ENCODE peak calls at places on chromosomes 13 and 19, in seven cellular contexts. K, C, H, I, F, O and T are unnamed samples. For H3K27me3 and H3K4me1, the result is how much of the 10 kb centered on the place peaks cover.

GRCh38 chr19:15304140-15304705 is 28.1 kb downstream of the BRD4 start:
- DNase-seq in I (no peak), C (no peak), O (no peak), K (no peak), F (no peak), H (peak), T (peak)

GRCh38 chr13:41812851-41813250 is 148.1 kb downstream of the VWA8 start:
- DNase-seq in O (no peak), K (no peak), I (no peak), H (no peak), C (no peak), F (no peak), T (no peak)

GRCh38 chr13:30053904-30054303 is 203.5 kb upstream of the UBL3 start:
- DNase-seq in I (no peak), O (no peak), F (no peak), K (no peak), C (no peak), H (no peak), T (no peak)

GRCh38 chr13:52847682-52848432 is 583 bp downstream of the PCDH8 start:
- DNase-seq in I (no peak), F (no peak), O (no peak), K (no peak), H (no peak), C (no peak), T (no peak)

GRCh38 chr19:12126707-12127106 is 13.4 kb downstream of the ZNF20 start:
- DNase-seq in I (no peak), K (no peak), O (peak), F (no peak), C (no peak), H (no peak), T (peak)

GRCh38 chr19:6100284-6100915 is 9.9 kb downstream of the RFX2 start:
- DNase-seq in O (no peak), K (no peak), H (no peak), C (no peak), F (no peak), I (peak), T (peak)

GRCh38 chr13:100491164-100491847 is 97.3 kb downstream of the GGACT start:
- DNase-seq in K (no peak), O (no peak), F (peak), C (no peak), H (peak), I (peak), T (no peak)

GRCh38 chr19:898663-899062 is 5.4 kb downstream of the RNU6-9 start:
- DNase-seq in F (no peak), H (no peak), K (no peak), C (no peak), I (no peak), O (no peak), T (peak)

GRCh38 chr19:32345261-32346207 is at the start of gene ZNF507:
- DNase-seq in C (peak), H (peak), K (peak), O (peak), I (peak), F (peak), T (peak)

GRCh38 chr19:4326837-4327251 is 11.8 kb downstream of the STAP2 start:
- DNase-seq in O (no peak), F (no peak), I (no peak), H (no peak), K (no peak), C (no peak), T (no peak)

GRCh38 chr13:91539458-91540156 is 141.2 kb downstream of the GPC5 start:
- DNase-seq in K (no peak), F (no peak), I (no peak), H (no peak), O (no peak), C (no peak), T (no peak)

GRCh38 chr19:58466089-58466759 is 656 bp upstream of the ZNF324 start:
- DNase-seq in C (no peak), K (no peak), O (no peak), H (no peak), F (no peak), I (no peak), T (no peak)

GRCh38 chr19:17954401-17954800 is 12.5 kb upstream of the KCNN1 start:
- DNase-seq in O (no peak), K (no peak), F (no peak), H (no peak), C (no peak), I (no peak), T (no peak)
- H3K27me3 ChIP-seq in O (half or more), K (under half), F (under half), H (half or more), C (under half), I (under half), T (under half)

GRCh38 chr13:65762015-65762414 is 1468.1 kb downstream of the PCDH9 start:
- DNase-seq in F (no peak), H (no peak), K (no peak), O (no peak), I (no peak), C (no peak), T (no peak)

DNA sequence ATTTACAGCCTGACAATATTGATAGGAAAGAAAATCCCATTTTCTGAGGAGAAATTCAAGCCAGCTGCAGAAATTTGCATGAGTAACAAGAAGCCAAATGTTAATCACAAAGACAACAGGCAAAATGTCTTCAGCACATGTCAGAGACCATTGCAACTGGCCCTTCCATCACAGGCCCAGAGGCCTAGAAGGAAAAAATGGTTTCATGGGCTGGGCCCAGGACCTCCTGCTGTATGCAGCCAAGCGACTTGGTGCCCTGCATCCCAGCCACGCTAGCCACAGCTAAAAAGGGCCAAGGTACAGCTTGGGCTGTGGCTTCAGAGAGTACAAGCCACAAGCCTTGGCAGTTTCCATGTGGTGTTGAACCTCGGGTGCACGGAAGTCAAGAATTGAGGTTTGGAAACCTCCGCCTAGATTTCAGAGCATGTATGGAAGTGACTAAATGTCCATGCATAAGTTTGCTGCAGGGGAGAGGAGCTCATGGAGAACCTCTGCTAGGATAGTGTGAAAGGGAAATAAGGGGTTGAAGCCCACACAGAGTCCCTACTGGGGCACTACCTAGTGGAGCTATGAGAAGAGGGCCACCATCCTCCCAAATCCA is 1474.0 kb downstream of the PCDH9 start:
- DNase-seq in K (no peak), H (no peak), I (no peak), C (no peak), F (no peak), O (no peak), T (no peak)
- H3K4me3 ChIP-seq in K (no peak), H (no peak), I (no peak), C (no peak), F (no peak), O (no peak), T (no peak)

GRCh38 chr13:50079278-50080157 is 64.3 kb downstream of the KCNRG start:
- DNase-seq in O (no peak), F (peak), I (no peak), H (no peak), C (no peak), K (no peak), T (no peak)
- H3K4me1 ChIP-seq in O (under half), F (under half), I (half or more), H (half or more), C (under half), K (under half), T (half or more)

DNA sequence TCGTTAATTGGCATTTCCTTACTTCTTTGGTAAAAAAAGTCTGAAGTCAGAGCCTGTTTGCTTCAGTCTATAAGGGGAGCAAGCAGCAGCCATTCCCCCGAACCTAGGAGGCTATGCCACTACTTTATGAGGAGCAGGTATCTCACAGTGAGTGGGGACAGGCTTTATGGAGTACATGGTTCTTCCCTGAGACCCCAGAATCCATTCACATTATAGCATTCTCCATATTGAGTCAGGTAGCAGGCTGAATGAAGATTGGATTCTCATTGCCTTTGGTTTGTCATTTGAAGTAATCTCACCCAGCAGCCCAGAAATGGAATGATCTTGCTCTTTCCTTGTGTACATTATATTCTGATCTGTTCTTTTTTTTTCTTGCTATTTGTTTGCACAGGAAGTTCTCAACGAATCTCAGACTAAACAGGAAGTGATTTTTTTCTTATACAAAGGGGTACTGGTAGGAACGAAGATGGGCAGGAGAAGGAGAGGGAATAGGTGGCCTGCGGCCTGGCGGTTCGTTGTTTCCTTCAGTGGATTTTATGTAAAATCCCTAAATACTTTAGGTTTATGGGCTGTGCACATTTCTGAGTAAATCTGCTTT is 74.4 kb downstream of the ARHGAP35 start:
- DNase-seq in I (no peak), F (no peak), H (no peak), O (no peak), C (no peak), K (no peak), T (no peak)
- H3K27me3 ChIP-seq in I (under half), F (under half), H (under half), O (under half), C (under half), K (under half), T (under half)

GRCh38 chr13:27118428-27119054 is 53.1 kb downstream of the USP12 start:
- DNase-seq in I (no peak), F (no peak), H (no peak), O (no peak), K (no peak), C (no peak), T (no peak)

GRCh38 chr13:27117947-27118346 is 53.7 kb downstream of the USP12 start:
- DNase-seq in H (no peak), C (no peak), O (no peak), K (no peak), F (no peak), I (no peak), T (no peak)

GRCh38 chr13:27120011-27120410 is 51.6 kb downstream of the USP12 start:
- DNase-seq in F (no peak), H (no peak), O (no peak), K (no peak), C (no peak), I (no peak), T (no peak)

GRCh38 chr13:27122036-27122435 is 49.6 kb downstream of the USP12 start:
- DNase-seq in C (no peak), O (no peak), H (no peak), I (no peak), K (no peak), F (no peak), T (no peak)

GRCh38 chr13:27120811-27121210 is 50.8 kb downstream of the USP12 start:
- DNase-seq in O (no peak), C (no peak), F (no peak), H (no peak), I (no peak), K (no peak), T (no peak)
- H3K4me3 ChIP-seq in O (no peak), C (no peak), F (no peak), H (no peak), I (no peak), K (no peak), T (no peak)

GRCh38 chr19:3058009-3058820 is 4.1 kb downstream of the TLE5 start:
- DNase-seq in K (no peak), I (no peak), F (no peak), O (no peak), H (no peak), C (no peak), T (no peak)
- H3K4me1 ChIP-seq in K (half or more), I (under half), F (under half), O (under half), H (half or more), C (under half), T (half or more)

GRCh38 chr13:112103971-112104872 is 37.3 kb downstream of the SOX1 start:
- DNase-seq in C (no peak), K (no peak), I (no peak), O (no peak), F (no peak), H (no peak), T (no peak)
- H3K27me3 ChIP-seq in C (under half), K (under half), I (under half), O (half or more), F (under half), H (half or more), T (under half)

DNA sequence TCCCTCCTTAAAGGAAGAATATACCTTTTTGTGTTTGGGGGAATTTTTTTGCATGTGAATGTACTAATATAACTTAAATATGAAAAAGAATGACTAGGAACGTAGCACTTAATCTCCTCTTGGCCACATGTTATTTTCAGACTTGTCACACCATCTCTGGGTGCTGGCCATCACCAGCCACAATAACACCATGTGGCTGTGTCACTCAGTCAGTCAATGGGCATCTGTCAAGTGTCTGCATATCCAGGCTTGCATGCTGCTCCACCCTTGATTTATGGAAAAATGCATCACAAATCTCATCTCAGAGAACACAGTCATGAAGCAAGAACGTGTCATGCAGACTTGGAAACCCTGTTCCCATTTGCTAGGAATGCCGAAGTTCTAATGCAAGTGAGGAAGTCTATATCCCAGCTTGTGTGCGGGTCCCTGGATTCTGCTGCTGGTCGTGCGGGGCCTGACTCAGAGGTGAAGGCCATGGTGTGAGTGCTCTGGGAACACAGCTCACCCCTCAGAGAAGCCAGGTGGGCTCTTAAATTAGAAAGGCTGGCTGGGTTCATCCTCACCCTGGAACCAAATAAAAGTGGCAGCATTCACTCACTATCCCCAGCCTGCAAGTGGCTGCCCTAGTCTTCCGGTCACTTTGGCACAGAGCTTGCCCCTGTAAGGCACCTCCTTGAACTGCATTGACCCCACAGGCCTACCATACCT is 53.6 kb upstream of the ARHGEF7 start:
- DNase-seq in I (no peak), H (no peak), K (no peak), C (no peak), F (no peak), O (no peak), T (no peak)
- H3K4me3 ChIP-seq in I (no peak), H (no peak), K (no peak), C (no peak), F (no peak), O (no peak), T (no peak)

GRCh38 chr13:113210834-113211233 is 1.4 kb downstream of the CUL4A start:
- DNase-seq in C (no peak), I (no peak), O (no peak), H (no peak), F (no peak), K (no peak), T (no peak)
- H3K4me1 ChIP-seq in C (under half), I (half or more), O (under half), H (half or more), F (under half), K (under half), T (half or more)